ENCODE peak calls at places on chromosomes 4 and X, in eight cellular contexts. L is AG10803, F is WTC11, S is keratinocyte, N is esophagus squamous epithelium, B is suprapubic skin, I is foreskin fibroblast, Z is heart left ventricle. O is an unnamed sample.

GRCh38 chrX:48278958-48279357 is 23.8 kb downstream of the SSX1 start:
- DNase-seq in I (peak; percentile 0), B (peak; percentile 62), Z (peak; percentile 11), N (no peak), L (peak; percentile 0), F (peak; percentile 13), S (no peak), O (no peak)

GRCh38 chr4:174940002-174940401 is 21.8 kb downstream of the ADAM29 start:
- DNase-seq in F (no peak), B (no peak), Z (no peak), N (no peak), I (no peak), L (no peak), S (no peak), O (no peak)

GRCh38 chr4:16967722-16968121 is 69.3 kb upstream of the LDB2 start:
- DNase-seq in S (no peak), F (no peak), B (peak; percentile 65), I (peak; percentile 52), L (peak; percentile 61), N (peak; percentile 1), Z (peak; percentile 25), O (no peak)

GRCh38 chr4:6087669-6088068 is 69.4 kb upstream of the C4orf50 start:
- DNase-seq in F (peak; percentile 74), I (no peak), L (peak; percentile 5), S (no peak), N (no peak), B (no peak), Z (no peak), O (peak; percentile 7)

GRCh38 chr4:55175779-55176231 is 50.4 kb upstream of the KDR start:
- DNase-seq in I (peak; percentile 78), N (no peak), F (no peak), B (no peak), Z (no peak), L (peak; percentile 76), S (no peak), O (peak; percentile 81)

GRCh38 chr4:16194199-16194598 is 32.1 kb downstream of the TAPT1 start:
- DNase-seq in B (no peak), L (peak; percentile 78), F (no peak), S (no peak), Z (no peak), N (no peak), I (no peak), O (no peak)

GRCh38 chrX:114365045-114365834 is 218.6 kb upstream of the HTR2C start:
- DNase-seq in S (no peak), Z (no peak), B (no peak), N (no peak), L (no peak), F (no peak), I (no peak), O (no peak)

GRCh38 chr4:38670061-38670894 is 6.3 kb downstream of the KLF3 start:
- DNase-seq in B (no peak), S (no peak), I (no peak), L (no peak), F (no peak), N (no peak), Z (no peak), O (no peak)

GRCh38 chrX:30668581-30668980 is 15.4 kb downstream of the GK start:
- DNase-seq in B (no peak), F (no peak), I (no peak), Z (no peak), L (no peak), N (no peak), S (no peak), O (no peak)

GRCh38 chrX:17441965-17442364 is 67.0 kb downstream of the NHS start:
- DNase-seq in F (no peak), L (peak; percentile 48), B (no peak), N (no peak), I (peak; percentile 50), S (no peak), Z (no peak), O (peak; percentile 87)

GRCh38 chr4:36213956-36214355 is 30.4 kb downstream of the ARAP2 start:
- DNase-seq in S (no peak), N (no peak), Z (no peak), I (no peak), L (no peak), F (no peak), B (no peak), O (no peak)

GRCh38 chrX:68938244-68939004 is 109.6 kb downstream of the EFNB1 start:
- DNase-seq in N (no peak), I (peak; percentile 31), Z (peak; percentile 49), B (peak; percentile 43), L (peak; percentile 78), F (no peak), S (no peak), O (no peak)

GRCh38 chrX:38800981-38801845 is at the start of gene MID1IP1:
- DNase-seq in B (peak; percentile 91), F (peak; percentile 85), S (peak; percentile 76), I (peak; percentile 95), Z (peak; percentile 91), N (peak; percentile 8), L (peak; percentile 88), O (peak; percentile 82)

GRCh38 chr4:40199179-40199670 is 2.4 kb downstream of the RHOH start:
- DNase-seq in N (no peak), L (no peak), S (no peak), F (no peak), Z (no peak), B (no peak), I (no peak), O (no peak)

GRCh38 chr4:156825074-156825473 is 146.5 kb downstream of the PDGFC start:
- DNase-seq in B (no peak), F (no peak), S (no peak), I (no peak), Z (no peak), L (no peak), N (no peak), O (peak; percentile 50)

GRCh38 chrX:136689441-136689840 is 41.5 kb downstream of the CD40LG start:
- DNase-seq in Z (no peak), B (no peak), N (no peak), I (peak; percentile 9), L (no peak), F (peak; percentile 17), S (no peak), O (peak; percentile 10)

GRCh38 chrX:51155566-51155965 is 177.1 kb upstream of the NUDT10 start:
- DNase-seq in B (no peak), L (no peak), N (no peak), I (no peak), S (no peak), Z (no peak), F (no peak), O (no peak)

GRCh38 chr4:10074767-10075105 is 41.9 kb downstream of the WDR1 start:
- DNase-seq in S (no peak), Z (no peak), F (peak; percentile 11), B (no peak), L (peak; percentile 61), N (no peak), I (peak; percentile 73), O (peak; percentile 46)

GRCh38 chr4:174828845-174829701 is at the start of gene GLRA3:
- DNase-seq in L (no peak), N (no peak), S (no peak), B (no peak), I (peak; percentile 1), F (peak; percentile 99), Z (no peak), O (peak; percentile 32)

GRCh38 chr4:99205104-99205979 is 13.7 kb downstream of the ADH6 start:
- DNase-seq in L (peak; percentile 78), F (no peak), I (peak; percentile 77), N (no peak), S (no peak), Z (no peak), B (no peak), O (peak; percentile 33)

GRCh38 chr4:99200148-99200547 is 18.9 kb downstream of the ADH6 start:
- DNase-seq in F (no peak), N (no peak), I (no peak), Z (no peak), B (no peak), L (no peak), S (no peak), O (no peak)

GRCh38 chr4:99202536-99202935 is 16.5 kb downstream of the ADH6 start:
- DNase-seq in S (no peak), Z (no peak), I (peak; percentile 79), F (no peak), N (no peak), B (no peak), L (peak; percentile 85), O (no peak)

GRCh38 chr4:99202094-99202493 is 17.0 kb downstream of the ADH6 start:
- DNase-seq in I (no peak), Z (no peak), S (no peak), F (no peak), L (no peak), B (no peak), N (no peak), O (no peak)

GRCh38 chr4:99201687-99202086 is 17.4 kb downstream of the ADH6 start:
- DNase-seq in I (peak; percentile 66), S (no peak), N (no peak), B (no peak), L (peak; percentile 68), F (no peak), Z (no peak), O (peak; percentile 15)
- TF ChIP-seq CTCF in I (no peak), S (no peak), N (peak; percentile 62), B (no peak), L (peak; percentile 57), F (no peak), Z (peak; percentile 28), O (no peak)

DNA sequence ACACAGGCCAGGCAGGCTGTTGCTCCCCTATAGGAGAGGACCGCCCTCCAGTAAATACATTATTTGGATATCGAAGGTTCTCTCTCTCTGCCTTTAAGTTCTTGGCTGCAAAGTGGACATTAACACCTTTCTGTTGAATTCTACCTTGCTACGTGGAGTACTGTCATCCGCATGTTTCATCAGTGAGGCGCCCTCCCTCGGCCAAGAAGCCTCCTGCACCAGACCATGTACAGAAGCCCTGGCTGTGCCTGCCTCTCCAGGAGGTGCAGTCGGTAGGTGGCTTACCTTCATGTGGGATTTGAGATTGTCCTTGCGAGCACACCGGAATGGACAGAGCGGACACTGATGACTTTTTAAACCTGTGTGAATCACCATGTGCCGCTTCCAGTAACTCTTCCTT is 46.7 kb downstream of the ZNF827 start:
- DNase-seq in S (no peak), N (no peak), I (no peak), Z (no peak), B (no peak), L (no peak), F (peak; percentile 66), O (no peak)
- TF ChIP-seq CTCF in S (peak; percentile 33), N (peak; percentile 13), I (no peak), Z (no peak), B (no peak), L (no peak), F (peak; percentile 36), O (peak; percentile 24)

DNA sequence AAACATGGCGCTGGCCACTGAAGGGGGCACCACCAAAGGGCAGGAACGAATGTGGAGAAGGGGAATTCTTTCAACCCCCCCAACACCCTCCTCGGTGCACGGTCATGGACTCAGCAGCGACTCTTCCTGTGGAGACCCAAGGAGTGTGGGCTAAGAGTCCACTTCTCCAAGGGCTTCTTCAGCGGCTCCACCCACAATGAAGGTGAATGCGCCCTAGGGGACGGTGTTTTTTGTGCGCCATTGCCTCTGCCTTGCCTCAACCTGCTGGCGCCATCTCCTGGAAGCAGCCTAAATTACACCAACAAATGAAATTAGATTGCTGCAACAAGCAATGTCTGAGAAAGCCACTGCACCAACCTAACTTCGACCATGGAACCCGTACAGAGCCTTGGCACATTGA is 169.2 kb upstream of the MAGEB18 start:
- DNase-seq in N (no peak), I (peak; percentile 9), L (peak; percentile 0), Z (no peak), S (peak; percentile 4), F (peak; percentile 67), B (no peak), O (peak; percentile 15)
- TF ChIP-seq CTCF in N (no peak), I (no peak), L (peak; percentile 38), Z (peak; percentile 24), S (peak; percentile 65), F (peak; percentile 46), B (no peak), O (peak; percentile 59)

GRCh38 chr4:7151668-7152227 is 40.6 kb upstream of the SORCS2 start:
- DNase-seq in F (no peak), N (no peak), I (peak; percentile 39), Z (no peak), L (no peak), S (no peak), B (no peak), O (no peak)
- TF ChIP-seq CTCF in F (no peak), N (peak; percentile 29), I (peak; percentile 22), Z (no peak), L (peak; percentile 47), S (no peak), B (no peak), O (no peak)